ENCODE peak calls at places on chromosomes 2 and 18, in nine cellular contexts. T, V, B, K, E, W, L, H and J are unnamed samples.
A peak's percentile ranks its signal among the peaks of the same experiment; 100 is the strongest.

GRCh38 chr18:55839350-55839749 is 251.4 kb upstream of the TCF4 start:
- DNase-seq in T (no peak), V (peak; percentile 98), B (peak; percentile 68), K (no peak), E (no peak), W (peak; percentile 41), L (no peak), H (no peak), J (peak; percentile 41)

GRCh38 chr2:152134488-152135280 is 35.8 kb upstream of the CACNB4 start:
- DNase-seq in T (no peak), V (peak; percentile 49), B (peak; percentile 37), K (peak; percentile 32), E (no peak), W (peak; percentile 47), L (peak; percentile 17), H (no peak), J (peak; percentile 42)

GRCh38 chr2:112880081-112880531 is 30.9 kb upstream of the IL37 start:
- DNase-seq in T (no peak), V (peak; percentile 73), B (peak; percentile 32), K (peak; percentile 13), E (no peak), W (peak; percentile 80), L (peak; percentile 44), H (no peak), J (peak; percentile 66)

GRCh38 chr2:27735263-27735904 is 36.1 kb upstream of the MRPL33 start:
- DNase-seq in T (no peak), V (peak; percentile 74), B (peak; percentile 67), K (peak; percentile 64), E (peak; percentile 26), W (peak; percentile 68), L (peak; percentile 71), H (peak; percentile 76), J (peak; percentile 86)

GRCh38 chr2:104733544-104733943 is 120.4 kb upstream of the POU3F3 start:
- DNase-seq in T (no peak), V (no peak), B (no peak), K (no peak), E (no peak), W (no peak), L (peak; percentile 46), H (peak; percentile 79), J (no peak)

GRCh38 chr2:186460465-186460864 is 25.6 kb upstream of the ZC3H15 start:
- DNase-seq in T (no peak), V (peak; percentile 38), B (peak; percentile 29), K (no peak), E (no peak), W (peak; percentile 35), L (peak; percentile 35), H (no peak), J (peak; percentile 50)

GRCh38 chr18:79586436-79587297 is 92.9 kb upstream of the CTDP1 start:
- DNase-seq in T (no peak), V (no peak), B (no peak), K (no peak), E (no peak), W (no peak), L (no peak), H (peak; percentile 4), J (no peak)

GRCh38 chr2:128720440-128721022 is 401.9 kb upstream of the HS6ST1 start:
- DNase-seq in T (no peak), V (no peak), B (no peak), K (no peak), E (no peak), W (no peak), L (no peak), H (no peak), J (no peak)

GRCh38 chr18:23712445-23712844 is 23.2 kb downstream of the LAMA3 start:
- DNase-seq in T (no peak), V (no peak), B (no peak), K (peak; percentile 50), E (no peak), W (no peak), L (no peak), H (no peak), J (no peak)

GRCh38 chr2:23772684-23773083 is 154.2 kb downstream of the ATAD2B start:
- DNase-seq in T (no peak), V (no peak), B (no peak), K (no peak), E (no peak), W (no peak), L (no peak), H (no peak), J (no peak)

GRCh38 chr2:20421336-20421987 is 25.4 kb upstream of the RHOB start:
- DNase-seq in T (no peak), V (no peak), B (no peak), K (no peak), E (no peak), W (no peak), L (peak; percentile 35), H (no peak), J (no peak)

GRCh38 chr18:58637197-58637596 is 8.3 kb upstream of the ALPK2 start:
- DNase-seq in T (no peak), V (no peak), B (no peak), K (no peak), E (no peak), W (no peak), L (no peak), H (no peak), J (no peak)

GRCh38 chr2:46175409-46175808 is 121.8 kb upstream of the EPAS1 start:
- DNase-seq in T (no peak), V (peak; percentile 34), B (no peak), K (no peak), E (no peak), W (peak; percentile 71), L (no peak), H (no peak), J (peak; percentile 58)

GRCh38 chr2:102137138-102137537 is 5.4 kb upstream of the IL1R1 start:
- DNase-seq in T (no peak), V (no peak), B (no peak), K (peak; percentile 57), E (no peak), W (no peak), L (no peak), H (no peak), J (no peak)

GRCh38 chr2:157508676-157509075 is 64.8 kb upstream of the CYTIP start:
- DNase-seq in T (no peak), V (no peak), B (no peak), K (no peak), E (no peak), W (no peak), L (no peak), H (no peak), J (no peak)

GRCh38 chr2:233546774-233547173 is 19.8 kb downstream of the USP40 start:
- DNase-seq in T (no peak), V (no peak), B (no peak), K (no peak), E (no peak), W (no peak), L (no peak), H (no peak), J (no peak)

GRCh38 chr2:20126469-20126868 is 75.0 kb upstream of the LAPTM4A start:
- DNase-seq in T (no peak), V (no peak), B (no peak), K (no peak), E (no peak), W (no peak), L (no peak), H (no peak), J (no peak)

GRCh38 chr18:45398448-45398847 is 216.8 kb upstream of the SLC14A2 start:
- DNase-seq in T (no peak), V (no peak), B (no peak), K (no peak), E (no peak), W (no peak), L (no peak), H (no peak), J (no peak)

GRCh38 chr18:76266226-76266991 is 228.6 kb downstream of the ZNF516 start:
- DNase-seq in T (no peak), V (no peak), B (peak; percentile 9), K (no peak), E (no peak), W (no peak), L (no peak), H (no peak), J (no peak)

GRCh38 chr18:13500891-13501887 is 225.2 kb downstream of the FAM210A start:
- DNase-seq in T (peak; percentile 31), V (peak; percentile 54), B (peak; percentile 47), K (no peak), E (no peak), W (peak; percentile 63), L (peak; percentile 41), H (no peak), J (peak; percentile 63)

GRCh38 chr2:175872716-175873115 is 129.4 kb downstream of the LNPK start:
- DNase-seq in T (no peak), V (peak; percentile 21), B (no peak), K (no peak), E (no peak), W (peak; percentile 70), L (no peak), H (no peak), J (no peak)

GRCh38 chr2:24613154-24613814 is 122.2 kb downstream of the NCOA1 start:
- DNase-seq in T (no peak), V (peak; percentile 72), B (peak; percentile 65), K (peak; percentile 76), E (peak; percentile 5), W (peak; percentile 58), L (peak; percentile 66), H (peak; percentile 46), J (peak; percentile 79)

GRCh38 chr2:42568431-42569115 is at the start of gene MTA3:
- DNase-seq in T (no peak), V (no peak), B (peak; percentile 27), K (peak; percentile 45), E (peak; percentile 61), W (peak; percentile 8), L (peak; percentile 33), H (peak; percentile 81), J (peak; percentile 28)

GRCh38 chr2:98701230-98701629 is 29.7 kb downstream of the MGAT4A start:
- DNase-seq in T (no peak), V (peak; percentile 78), B (peak; percentile 26), K (no peak), E (no peak), W (peak; percentile 9), L (peak; percentile 23), H (no peak), J (peak; percentile 52)

GRCh38 chr2:60042023-60042422 is 511.4 kb downstream of the BCL11A start:
- DNase-seq in T (no peak), V (no peak), B (no peak), K (no peak), E (no peak), W (no peak), L (no peak), H (no peak), J (no peak)

GRCh38 chr2:20050712-20051517 is 513 bp downstream of the LAPTM4A start:
- DNase-seq in T (peak; percentile 23), V (peak; percentile 65), B (peak; percentile 78), K (peak; percentile 31), E (peak; percentile 38), W (peak; percentile 74), L (peak; percentile 69), H (peak; percentile 64), J (peak; percentile 71)

GRCh38 chr2:118112771-118113334 is 24.6 kb downstream of the INSIG2 start:
- DNase-seq in T (no peak), V (peak; percentile 73), B (peak; percentile 82), K (no peak), E (no peak), W (peak; percentile 75), L (peak; percentile 76), H (no peak), J (peak; percentile 64)

GRCh38 chr2:164597988-164598387 is 23.3 kb downstream of the GRB14 start:
- DNase-seq in T (no peak), V (no peak), B (no peak), K (no peak), E (no peak), W (peak; percentile 35), L (no peak), H (no peak), J (no peak)

GRCh38 chr2:98727369-98727749 is 3.6 kb downstream of the MGAT4A start:
- DNase-seq in T (no peak), V (no peak), B (no peak), K (no peak), E (no peak), W (no peak), L (no peak), H (no peak), J (no peak)